ENCODE peak calls at places on chromosomes 3 and 15, in eight cellular contexts. D, Q, G, I, T, C, B and O are unnamed samples.
A peak's percentile ranks its signal among the peaks of the same experiment; 100 is the strongest.

GRCh38 chr15:54082836-54083492 is 104.7 kb downstream of the UNC13C start:
- DNase-seq in C (no peak), I (peak; percentile 18), T (peak; percentile 52), B (peak; percentile 10), Q (peak; percentile 58), G (no peak), D (no peak), O (no peak)

GRCh38 chr3:135655328-135655727 is 310.2 kb upstream of the PPP2R3A start:
- DNase-seq in G (no peak), B (no peak), D (no peak), Q (no peak), I (no peak), T (no peak), C (no peak), O (no peak)

GRCh38 chr3:42991369-42992315 is 12.5 kb downstream of the GASK1A start:
- DNase-seq in Q (peak; percentile 13), T (no peak), C (no peak), D (no peak), B (no peak), I (no peak), G (no peak), O (no peak)

GRCh38 chr3:130699765-130700164 is 46.9 kb downstream of the PIK3R4 start:
- DNase-seq in G (no peak), Q (peak; percentile 45), B (peak; percentile 63), D (no peak), T (no peak), I (no peak), C (peak; percentile 4), O (no peak)

GRCh38 chr15:60546764-60547163 is 67.8 kb upstream of the ICE2 start:
- DNase-seq in B (no peak), T (no peak), C (no peak), I (no peak), G (no peak), D (no peak), Q (no peak), O (no peak)

GRCh38 chr15:40787344-40787841 is 17.6 kb downstream of the C15orf62 start:
- DNase-seq in B (peak; percentile 81), C (no peak), I (no peak), G (peak; percentile 49), Q (peak; percentile 58), D (peak; percentile 88), T (no peak), O (no peak)

GRCh38 chr15:50452927-50453326 is 28.7 kb downstream of the USP8 start:
- DNase-seq in B (peak; percentile 39), Q (no peak), C (no peak), T (no peak), D (no peak), I (no peak), G (no peak), O (no peak)

GRCh38 chr3:188508454-188508853 is 354.5 kb downstream of the LPP start:
- DNase-seq in Q (no peak), G (no peak), I (no peak), C (no peak), D (no peak), B (no peak), T (no peak), O (no peak)

GRCh38 chr15:91841861-91842260 is 11.6 kb upstream of the SLCO3A1 start:
- DNase-seq in G (no peak), T (no peak), D (no peak), Q (no peak), B (no peak), C (no peak), I (no peak), O (no peak)

GRCh38 chr3:12724794-12725193 is 34.3 kb downstream of the TMEM40 start:
- DNase-seq in C (no peak), T (no peak), D (no peak), B (peak; percentile 21), I (no peak), G (no peak), Q (no peak), O (no peak)

DNA sequence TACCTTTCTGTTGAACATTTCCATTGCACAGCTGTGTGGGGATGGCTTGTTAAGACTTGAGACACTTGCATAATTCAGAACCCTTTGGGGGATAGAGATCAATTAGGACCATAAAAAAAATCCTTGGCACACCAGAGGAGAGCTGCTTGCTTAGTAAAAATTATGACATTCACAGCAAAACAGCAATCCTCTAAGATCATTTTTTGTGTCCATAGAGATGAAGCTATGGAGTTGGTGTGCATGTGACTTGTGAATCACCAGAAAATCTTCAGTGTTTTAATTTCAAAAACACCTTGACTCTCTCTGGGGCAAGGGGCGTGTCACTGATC is 7.7 kb downstream of the COL8A1 start:
- DNase-seq in Q (no peak), T (no peak), B (no peak), D (no peak), G (no peak), C (no peak), I (no peak), O (no peak)
- H3K27ac ChIP-seq in Q (peak overlapping the region; percentile 67), T (no peak overlapping the region), B (peak overlapping the region; percentile 33), D (no peak overlapping the region), G (peak overlapping the region; percentile 90), C (no peak overlapping the region), I (no peak overlapping the region), O (peak overlapping the region; percentile 77)

GRCh38 chr3:174767853-174768382 is 91.2 kb upstream of the NAALADL2 start:
- DNase-seq in G (no peak), D (no peak), B (no peak), I (no peak), C (no peak), Q (no peak), T (no peak), O (no peak)

GRCh38 chr3:174769171-174769570 is 90.0 kb upstream of the NAALADL2 start:
- DNase-seq in C (no peak), I (no peak), T (no peak), D (no peak), Q (no peak), B (no peak), G (no peak), O (no peak)

GRCh38 chr3:174767406-174767805 is 91.7 kb upstream of the NAALADL2 start:
- DNase-seq in D (no peak), Q (no peak), I (no peak), B (no peak), G (no peak), T (no peak), C (no peak), O (no peak)
- H3K4me3 ChIP-seq in D (no peak overlapping the region), Q (no peak overlapping the region), I (no peak overlapping the region), B (no peak overlapping the region), G (no peak overlapping the region), T (no peak overlapping the region), C (no peak overlapping the region), O (no peak overlapping the region)

GRCh38 chr15:41801185-41801584 is 26.7 kb upstream of the JMJD7 start:
- DNase-seq in B (no peak), G (no peak), C (no peak), T (no peak), D (no peak), I (no peak), Q (no peak), O (no peak)

GRCh38 chr15:41801850-41802455 is 25.9 kb upstream of the JMJD7 start:
- DNase-seq in C (no peak), G (no peak), D (no peak), I (peak; percentile 59), Q (no peak), B (peak; percentile 71), T (no peak), O (no peak)

GRCh38 chr15:41797194-41797593 is 22.9 kb downstream of the MAPKBP1 start:
- DNase-seq in I (no peak), G (no peak), C (no peak), B (no peak), T (no peak), Q (no peak), D (no peak), O (no peak)

GRCh38 chr15:41798607-41799487 is 24.6 kb downstream of the MAPKBP1 start:
- DNase-seq in B (peak; percentile 36), G (no peak), I (no peak), D (no peak), T (no peak), C (no peak), Q (no peak), O (no peak)

DNA sequence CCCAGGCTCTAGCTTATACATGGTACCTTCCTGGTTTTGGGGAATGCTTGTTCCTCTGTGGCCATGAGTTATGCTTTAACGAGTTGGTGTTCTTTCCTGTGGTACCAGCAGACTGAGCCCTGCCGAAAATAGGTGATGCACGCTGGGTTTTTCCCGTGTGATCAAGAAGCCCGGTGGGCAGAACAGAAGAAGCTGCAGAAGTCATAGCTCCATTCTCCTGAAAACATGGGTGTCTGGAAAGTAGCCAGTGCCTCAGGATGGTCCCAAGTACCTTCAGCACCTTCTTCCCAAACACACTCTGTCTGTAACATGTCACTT is 25.2 kb downstream of the MAPKBP1 start:
- DNase-seq in G (no peak), C (no peak), Q (no peak), B (no peak), D (no peak), T (no peak), I (no peak), O (no peak)
- H3K27ac ChIP-seq in G (no peak overlapping the region), C (no peak overlapping the region), Q (no peak overlapping the region), B (peak overlapping the region; percentile 29), D (no peak overlapping the region), T (no peak overlapping the region), I (no peak overlapping the region), O (no peak overlapping the region)

GRCh38 chr15:45635191-45635638 is 386 bp downstream of the SQOR start:
- DNase-seq in Q (peak; percentile 70), T (peak; percentile 20), D (peak; percentile 71), B (peak; percentile 53), I (no peak), C (peak; percentile 36), G (peak; percentile 81), O (no peak)

GRCh38 chr15:45638641-45639040 is 3.8 kb downstream of the SQOR start:
- DNase-seq in Q (no peak), B (no peak), D (no peak), G (no peak), C (no peak), T (no peak), I (no peak), O (no peak)

GRCh38 chr15:45634442-45635190 is at the start of gene SQOR:
- DNase-seq in Q (peak; percentile 62), B (peak; percentile 79), T (peak; percentile 39), G (peak; percentile 94), C (peak; percentile 61), I (no peak), D (peak; percentile 94), O (no peak)

GRCh38 chr15:45635763-45636292 is 999 bp downstream of the SQOR start:
- DNase-seq in I (no peak), C (no peak), G (no peak), D (no peak), T (no peak), B (no peak), Q (no peak), O (no peak)

DNA sequence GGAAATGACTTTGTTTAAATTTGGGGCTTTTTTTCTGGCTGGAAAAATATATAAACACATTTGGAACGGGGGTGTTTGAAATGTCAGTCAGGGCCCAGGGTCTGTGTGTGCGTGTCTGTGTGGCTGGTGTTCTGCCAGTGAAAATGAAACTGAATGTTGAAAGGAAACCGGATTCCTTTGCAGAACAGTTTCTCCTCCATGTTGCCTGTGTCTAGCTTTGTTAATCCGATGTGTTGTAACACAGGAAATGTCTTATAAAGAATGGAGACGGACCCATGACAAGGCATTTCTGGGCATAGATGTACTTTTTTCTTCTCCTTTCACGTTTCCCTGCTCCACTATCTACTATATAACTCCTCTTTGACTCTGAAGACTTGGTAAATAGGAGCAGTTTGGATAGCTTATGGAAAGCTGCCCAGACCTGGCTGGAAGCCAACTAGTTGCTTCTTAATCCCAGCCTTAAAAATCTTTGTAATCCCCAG is 2.8 kb downstream of the SQOR start:
- DNase-seq in B (peak; percentile 85), T (no peak), C (peak; percentile 32), Q (peak; percentile 58), G (peak; percentile 70), D (peak; percentile 59), I (no peak), O (peak; percentile 93)
- H3K4me3 ChIP-seq in B (peak overlapping the region; percentile 51), T (no peak overlapping the region), C (peak overlapping the region; percentile 18), Q (peak overlapping the region; percentile 20), G (peak overlapping the region; percentile 9), D (no peak overlapping the region), I (peak overlapping the region; percentile 38), O (peak overlapping the region; percentile 8)